ENCODE peak calls at places on chromosomes 16 and 17, in four cellular contexts. J is T1000, T is HCT116, S is H4. I is an unnamed sample.

GRCh38 chr16:46607529-46607928 is 13.7 kb downstream of the SHCBP1 start:
- DNase-seq in S (peak), T (peak), J (no peak), I (no peak)

GRCh38 chr17:81863123-81863675 is 2.9 kb upstream of the P4HB start:
- DNase-seq in S (no peak), T (no peak), J (no peak), I (no peak)

GRCh38 chr16:47779201-47780016 is 318.3 kb downstream of the PHKB start:
- DNase-seq in T (no peak), J (no peak), S (peak), I (peak)

GRCh38 chr17:43800736-43801135 is 20.5 kb downstream of the CFAP97D1 start:
- DNase-seq in T (no peak), J (no peak), S (no peak), I (no peak)

GRCh38 chr17:37177234-37177633 is 198.6 kb upstream of the C17orf78 start:
- DNase-seq in S (no peak), J (no peak), T (no peak), I (no peak)

GRCh38 chr17:6509295-6509771 is 47.0 kb downstream of the PITPNM3 start:
- DNase-seq in T (no peak), J (no peak), S (no peak), I (no peak)

GRCh38 chr16:1678500-1679098 is 520 bp downstream of the JPT2 start:
- DNase-seq in S (no peak), T (no peak), J (peak), I (no peak)

GRCh38 chr16:80824623-80825364 is 20.4 kb upstream of the CDYL2 start:
- DNase-seq in J (no peak), S (peak), T (peak), I (no peak)

GRCh38 chr16:85477801-85478363 is 135.2 kb upstream of the GSE1 start:
- DNase-seq in J (no peak), T (no peak), S (no peak), I (no peak)

GRCh38 chr16:430904-431303 is 5.5 kb downstream of the RAB11FIP3 start:
- DNase-seq in T (no peak), S (no peak), J (no peak), I (no peak)

GRCh38 chr17:44556854-44557606 is at the start of gene FZD2:
- DNase-seq in J (peak), S (peak), T (peak), I (peak)

GRCh38 chr17:81396722-81397313 is 1.6 kb downstream of the BAHCC1 start:
- DNase-seq in J (peak), S (peak), T (no peak), I (no peak)

GRCh38 chr16:15032547-15033308 is 23.1 kb downstream of the NTAN1 start:
- DNase-seq in T (no peak), S (no peak), J (no peak), I (no peak)

GRCh38 chr16:53369921-53370320 is 64.3 kb upstream of the RBL2 start:
- DNase-seq in S (no peak), T (no peak), J (no peak), I (no peak)

GRCh38 chr16:84785843-84786538 is 33.8 kb upstream of the CRISPLD2 start:
- DNase-seq in J (no peak), T (no peak), S (no peak), I (no peak)

GRCh38 chr16:24820522-24820921 is 25.2 kb upstream of the SLC5A11 start:
- DNase-seq in S (no peak), T (no peak), J (no peak), I (no peak)

GRCh38 chr17:4648741-4649140 is 7.3 kb upstream of the ALOX15 start:
- DNase-seq in J (no peak), T (no peak), S (no peak), I (no peak)

GRCh38 chr16:1745900-1746692 is 25.2 kb downstream of the NME3 start:
- DNase-seq in S (peak), J (peak), T (no peak), I (peak)

GRCh38 chr17:70677783-70678647 is 508.7 kb downstream of the KCNJ2 start:
- DNase-seq in T (no peak), S (peak), J (no peak), I (no peak)

GRCh38 chr17:69609495-69610315 is 195.2 kb downstream of the MAP2K6 start:
- DNase-seq in J (peak), T (peak), S (peak), I (peak)

GRCh38 chr16:88736088-88736487 is 29.8 kb downstream of the CTU2 start:
- DNase-seq in S (no peak), T (no peak), J (no peak), I (no peak)

GRCh38 chr17:60390223-60390622 is 1.7 kb downstream of the USP32 start:
- DNase-seq in S (no peak), J (no peak), T (no peak), I (no peak)

GRCh38 chr16:78363843-78364242 is 264.4 kb downstream of the WWOX start:
- DNase-seq in T (no peak), J (no peak), S (no peak), I (no peak)

GRCh38 chr16:52569296-52569695 is 22.4 kb upstream of the TOX3 start:
- DNase-seq in T (no peak), S (no peak), J (no peak), I (no peak)